ENCODE peak calls at places on chromosome 21, in six cellular contexts. Q is LNCaP clone FGC, O is chondrocyte, P is glutamatergic neuron, V is body of pancreas, I is left ventricle myocardium inferior. G is an unnamed sample.

GRCh38 chr21:27649323-27649722 is 682.4 kb upstream of the ADAMTS5 start:
- DNase-seq in Q (no peak), O (no peak), P (no peak), V (no peak), I (no peak), G (no peak)

GRCh38 chr21:36203603-36203889 is 46.9 kb downstream of the DOP1B start:
- DNase-seq in Q (no peak), O (peak; percentile 12), P (no peak), V (peak; percentile 55), I (no peak), G (no peak)

GRCh38 chr21:31656199-31657095 is 3.0 kb upstream of the SOD1 start:
- DNase-seq in Q (no peak), O (no peak), P (no peak), V (no peak), I (no peak), G (no peak)

GRCh38 chr21:41227357-41228005 is 59.5 kb downstream of the BACE2 start:
- DNase-seq in Q (no peak), O (no peak), P (no peak), V (no peak), I (no peak), G (no peak)

GRCh38 chr21:34545079-34545884 is 33.3 kb upstream of the KCNE1 start:
- DNase-seq in Q (no peak), O (no peak), P (no peak), V (peak; percentile 43), I (no peak), G (no peak)

GRCh38 chr21:27793901-27794300 is 827.0 kb upstream of the ADAMTS5 start:
- DNase-seq in Q (no peak), O (no peak), P (no peak), V (no peak), I (no peak), G (no peak)

GRCh38 chr21:32412998-32413504 is 545 bp downstream of the EVA1C start:
- DNase-seq in Q (no peak), O (no peak), P (peak; percentile 26), V (peak; percentile 48), I (peak; percentile 49), G (peak; percentile 27)

GRCh38 chr21:43800124-43800523 is 10.7 kb downstream of the RRP1 start:
- DNase-seq in Q (no peak), O (no peak), P (no peak), V (no peak), I (no peak), G (no peak)

GRCh38 chr21:15616864-15617574 is 112.8 kb upstream of the USP25 start:
- DNase-seq in Q (no peak), O (no peak), P (no peak), V (no peak), I (no peak), G (no peak)

DNA sequence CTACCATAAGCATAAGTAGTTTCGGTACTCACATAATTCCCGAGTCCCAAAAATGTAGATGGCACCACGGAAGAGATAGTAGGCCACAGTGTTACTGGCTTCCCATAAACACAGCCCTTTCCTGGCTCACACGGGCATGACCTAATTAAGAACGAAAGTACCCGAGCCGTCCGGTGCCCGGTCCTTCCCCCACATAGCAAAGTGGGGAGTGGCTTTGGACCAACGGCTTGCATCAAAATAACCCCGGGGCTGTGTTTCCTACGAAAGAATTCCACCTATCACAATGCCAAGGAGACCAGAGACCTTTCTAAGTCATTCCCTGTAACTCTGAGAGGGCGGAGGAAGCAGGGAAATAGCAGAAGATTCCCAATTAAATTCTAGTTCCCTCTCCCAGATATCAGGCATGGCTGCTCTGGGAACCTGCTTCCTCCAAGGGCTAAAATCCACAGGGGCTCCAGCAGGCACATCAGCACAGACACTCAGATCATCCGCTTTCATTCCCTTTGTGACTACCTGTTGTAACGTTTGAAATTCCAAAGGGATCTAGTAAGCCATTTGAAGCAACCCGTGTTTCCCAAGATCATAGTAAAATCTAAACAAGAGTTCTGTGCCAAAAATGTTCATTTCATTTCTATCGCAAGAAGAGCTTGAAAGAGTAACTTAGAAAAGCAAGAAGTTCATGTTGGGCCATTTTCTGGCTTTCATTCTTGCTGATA is at the start of gene TMPRSS3:
- DNase-seq in Q (no peak), O (no peak), P (no peak), V (no peak), I (no peak), G (no peak)
- TF ChIP-seq CTCF in Q (no peak), O (no peak), P (no peak), V (no peak), I (no peak), G (no peak)

GRCh38 chr21:24899138-24899537 is 708.1 kb downstream of the MRPL39 start:
- DNase-seq in Q (no peak), O (no peak), P (no peak), V (no peak), I (no peak), G (no peak)

GRCh38 chr21:24894324-24894723 is 713.0 kb downstream of the MRPL39 start:
- DNase-seq in Q (no peak), O (no peak), P (no peak), V (no peak), I (no peak), G (no peak)

GRCh38 chr21:24896735-24897124 is 710.6 kb downstream of the MRPL39 start:
- DNase-seq in Q (no peak), O (no peak), P (no peak), V (no peak), I (no peak), G (no peak)

GRCh38 chr21:24897883-24898282 is 709.4 kb downstream of the MRPL39 start:
- DNase-seq in Q (no peak), O (no peak), P (no peak), V (no peak), I (no peak), G (no peak)

GRCh38 chr21:24895885-24896734 is 711.2 kb downstream of the MRPL39 start:
- DNase-seq in Q (peak; percentile 2), O (no peak), P (no peak), V (peak; percentile 10), I (no peak), G (no peak)
- TF ChIP-seq CTCF in Q (peak; percentile 56), O (peak; percentile 27), P (peak; percentile 31), V (peak; percentile 30), I (peak; percentile 57), G (no peak)

DNA sequence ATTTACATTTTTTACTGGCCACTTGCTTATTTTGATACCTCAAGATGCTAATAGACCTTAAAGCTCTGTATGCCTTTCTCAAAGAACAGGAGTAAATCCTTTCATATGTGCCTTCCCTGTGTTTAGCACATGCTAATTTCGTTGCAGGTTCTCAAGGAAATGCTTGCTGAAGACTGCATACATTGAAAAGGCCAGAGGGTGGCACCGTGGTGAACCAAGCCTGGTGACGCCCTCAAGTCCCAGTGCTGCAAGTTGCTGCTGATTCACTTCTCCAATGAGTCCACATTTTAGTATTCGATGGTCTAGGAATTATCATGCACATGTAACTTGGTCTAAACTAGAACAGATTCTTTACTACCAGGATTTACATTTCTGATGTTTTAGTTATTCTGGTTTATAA is 94.1 kb downstream of the CLDN17 start:
- DNase-seq in Q (peak; percentile 61), O (no peak), P (peak; percentile 42), V (peak; percentile 42), I (no peak), G (no peak)
- TF ChIP-seq CTCF in Q (peak; percentile 85), O (peak; percentile 78), P (no peak), V (no peak), I (peak; percentile 41), G (no peak)

DNA sequence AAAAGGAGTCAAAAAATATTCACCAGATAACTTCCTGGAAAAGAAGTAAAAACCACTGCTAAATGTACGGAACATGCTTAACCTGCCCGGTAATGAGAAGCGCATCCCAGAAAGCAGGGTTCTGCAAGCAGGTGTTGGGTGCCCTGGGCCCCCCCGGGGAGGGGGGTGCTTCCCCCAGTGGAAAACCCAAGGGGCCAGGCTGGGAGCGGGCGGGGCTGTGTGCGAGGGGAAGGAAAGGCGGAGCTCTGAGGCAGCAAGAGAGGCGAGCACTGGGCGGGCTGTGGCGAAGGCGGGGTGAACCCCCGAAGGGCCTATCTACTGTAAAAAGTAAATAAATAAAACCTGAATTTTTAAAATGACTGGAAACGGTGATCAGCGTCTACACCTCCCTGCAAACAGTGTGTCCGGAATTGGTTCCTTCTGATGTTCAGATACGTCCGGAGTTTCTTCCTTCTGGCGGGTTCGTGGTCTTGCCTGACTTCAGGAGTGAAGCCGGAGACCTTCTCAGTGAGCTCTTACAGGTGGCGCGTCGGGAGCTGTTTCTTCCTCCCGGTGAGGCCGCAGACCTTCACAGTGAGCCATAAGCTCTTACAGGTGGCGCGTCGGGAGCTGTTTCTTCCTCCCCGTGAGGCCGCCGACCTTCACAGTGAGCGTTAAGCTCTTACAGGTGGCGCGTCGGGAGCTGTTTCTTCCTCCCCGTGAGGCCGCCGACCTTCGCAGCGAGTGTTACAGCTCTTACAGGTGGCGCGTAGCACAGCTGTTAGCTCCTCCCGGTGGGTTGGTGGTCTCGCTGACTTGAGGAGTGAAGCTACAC is 13.4 kb downstream of the FTCD start:
- DNase-seq in Q (no peak), O (peak; percentile 60), P (peak; percentile 12), V (no peak), I (peak; percentile 16), G (no peak)
- TF ChIP-seq CTCF in Q (no peak), O (no peak), P (no peak), V (no peak), I (no peak), G (no peak)

DNA sequence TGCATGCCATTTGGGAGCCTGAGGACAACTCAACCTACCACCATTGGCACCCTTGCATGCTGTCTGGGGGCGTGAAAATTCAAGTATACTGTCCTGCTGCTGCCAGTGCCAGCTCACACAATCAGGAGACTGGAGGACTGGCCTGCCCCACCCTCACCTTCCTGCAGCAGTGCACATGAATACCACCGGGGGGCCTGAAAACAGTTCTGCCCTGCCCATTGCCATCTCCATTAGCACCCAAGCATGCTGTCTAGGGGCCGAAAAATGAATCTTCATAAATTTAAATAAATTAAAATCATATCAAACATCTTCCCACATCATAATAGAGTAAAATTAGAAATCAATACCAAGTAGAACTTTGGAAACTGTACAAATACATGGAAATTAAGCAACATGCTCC is 322.1 kb upstream of the TMPRSS15 start:
- DNase-seq in Q (no peak), O (no peak), P (peak; percentile 40), V (no peak), I (no peak), G (no peak)
- TF ChIP-seq CTCF in Q (no peak), O (peak; percentile 21), P (peak; percentile 55), V (no peak), I (no peak), G (no peak)